ENCODE peak calls at places on chromosomes 3 and 15, in six cellular contexts. Q is cardiac muscle cell, G is nephron progenitor cell, B is GM06990, C is vagina, L is sigmoid colon. V is an unnamed sample.

GRCh38 chr3:22245122-22245521 is 494.1 kb upstream of the ZNF385D start:
- DNase-seq in Q (peak), L (no peak), B (no peak), C (no peak), G (no peak), V (peak)

GRCh38 chr3:63872135-63872924 is 8.7 kb downstream of the ATXN7 start:
- DNase-seq in C (no peak), B (no peak), G (no peak), L (no peak), Q (peak), V (peak)

GRCh38 chr3:112757197-112757596 is 89.5 kb downstream of the CD200R1L start:
- DNase-seq in Q (no peak), C (no peak), B (no peak), G (no peak), L (no peak), V (no peak)

GRCh38 chr3:155308831-155309230 is 15.3 kb upstream of the STRIT1 start:
- DNase-seq in G (no peak), C (no peak), B (no peak), Q (peak), L (no peak), V (no peak)

GRCh38 chr3:70899816-70900215 is 587.4 kb upstream of the MDFIC2 start:
- DNase-seq in G (no peak), L (no peak), Q (no peak), C (no peak), B (no peak), V (no peak)

GRCh38 chr3:132352556-132353143 is 35.4 kb downstream of the ACP3 start:
- DNase-seq in B (peak), Q (peak), C (no peak), L (peak), G (peak), V (peak)

GRCh38 chr3:25099662-25100061 is 328.4 kb upstream of the RARB start:
- DNase-seq in Q (no peak), C (no peak), G (no peak), B (no peak), L (no peak), V (no peak)

GRCh38 chr3:89145995-89146394 is 38.6 kb downstream of the EPHA3 start:
- DNase-seq in L (no peak), B (no peak), G (no peak), Q (peak), C (no peak), V (no peak)

GRCh38 chr3:54356299-54357037 is 234.1 kb downstream of the CACNA2D3 start:
- DNase-seq in Q (peak), B (no peak), G (no peak), L (no peak), C (no peak), V (no peak)

GRCh38 chr3:157786216-157786615 is 283.0 kb upstream of the VEPH1 start:
- DNase-seq in G (no peak), Q (peak), L (no peak), B (no peak), C (no peak), V (peak)

GRCh38 chr3:43998374-43998840 is 243.3 kb upstream of the TOPAZ1 start:
- DNase-seq in Q (no peak), L (no peak), G (peak), B (no peak), C (no peak), V (no peak)

GRCh38 chr15:31158858-31159569 is 57.5 kb upstream of the TRPM1 start:
- DNase-seq in Q (no peak), L (no peak), C (no peak), G (no peak), B (no peak), V (no peak)

GRCh38 chr3:43093974-43094373 is 11.9 kb downstream of the POMGNT2 start:
- DNase-seq in Q (no peak), B (no peak), G (no peak), L (no peak), C (no peak), V (no peak)

GRCh38 chr3:193768069-193768391 is 175.0 kb downstream of the OPA1 start:
- DNase-seq in G (no peak), C (no peak), L (peak), Q (peak), B (no peak), V (no peak)

GRCh38 chr15:70236306-70237103 is 138.8 kb upstream of the TLE3 start:
- DNase-seq in C (no peak), B (no peak), G (no peak), Q (peak), L (peak), V (peak)

GRCh38 chr15:26451995-26452394 is 320.9 kb downstream of the GABRB3 start:
- DNase-seq in B (no peak), Q (no peak), G (no peak), L (no peak), C (no peak), V (no peak)

GRCh38 chr3:13598926-13599886 is 50.3 kb downstream of the FBLN2 start:
- DNase-seq in Q (peak), G (no peak), C (no peak), L (peak), B (no peak), V (no peak)

GRCh38 chr15:35393403-35393802 is 152.6 kb downstream of the DPH6 start:
- DNase-seq in C (no peak), G (no peak), Q (no peak), L (no peak), B (no peak), V (peak)

GRCh38 chr3:16897254-16897926 is 12.6 kb downstream of the PLCL2 start:
- DNase-seq in C (no peak), G (peak), L (no peak), B (peak), Q (no peak), V (peak)

GRCh38 chr3:118842147-118842863 is 192.3 kb downstream of the IGSF11 start:
- DNase-seq in Q (peak), B (no peak), C (no peak), L (no peak), G (no peak), V (no peak)

GRCh38 chr15:89494941-89495637 is 1.3 kb downstream of the RHCG start:
- DNase-seq in L (peak), C (peak), B (no peak), G (peak), Q (peak), V (no peak)

GRCh38 chr15:100690032-100690785 is 87.8 kb downstream of the ASB7 start:
- DNase-seq in G (no peak), B (no peak), L (no peak), C (no peak), Q (no peak), V (no peak)

GRCh38 chr15:98442901-98443300 is 205.4 kb upstream of the IGF1R start:
- DNase-seq in Q (no peak), L (no peak), B (no peak), C (no peak), G (no peak), V (no peak)

GRCh38 chr3:157436583-157437300 is at the start of gene PTX3:
- DNase-seq in G (peak), C (no peak), B (no peak), Q (peak), L (peak), V (peak)

GRCh38 chr3:120460862-120461261 is 10.1 kb upstream of the FSTL1 start:
- DNase-seq in C (peak), L (no peak), G (no peak), B (no peak), Q (no peak), V (no peak)

GRCh38 chr3:160486459-160486869 is 36.9 kb upstream of the TRIM59 start:
- DNase-seq in L (no peak), C (no peak), G (no peak), B (no peak), Q (peak), V (peak)

GRCh38 chr3:124438813-124439212 is 291.4 kb upstream of the UMPS start:
- DNase-seq in L (no peak), Q (no peak), G (no peak), C (no peak), B (no peak), V (no peak)

GRCh38 chr3:175121225-175121624 is 262.1 kb downstream of the NAALADL2 start:
- DNase-seq in G (no peak), L (no peak), B (no peak), C (no peak), Q (no peak), V (no peak)

GRCh38 chr15:39586387-39587171 is 5.7 kb downstream of the THBS1 start:
- DNase-seq in C (no peak), G (no peak), B (no peak), Q (peak), L (no peak), V (peak)

GRCh38 chr15:35089556-35089955 is 4.5 kb upstream of the NANOGP8 start:
- DNase-seq in L (no peak), Q (no peak), G (no peak), C (no peak), B (no peak), V (no peak)

GRCh38 chr15:70101459-70102113 is 3.9 kb upstream of the TLE3 start:
- DNase-seq in Q (peak), L (peak), G (peak), B (no peak), C (no peak), V (peak)

GRCh38 chr15:40978141-40978540 is 24.9 kb downstream of the CHAC1 start:
- DNase-seq in G (no peak), C (no peak), Q (no peak), L (no peak), B (no peak), V (no peak)

GRCh38 chr3:146813496-146813895 is 208.3 kb upstream of the PLSCR5 start:
- DNase-seq in B (no peak), L (no peak), G (no peak), Q (no peak), C (no peak), V (peak)

GRCh38 chr15:73293773-73294172 is 75.0 kb downstream of the HCN4 start:
- DNase-seq in L (no peak), Q (no peak), C (no peak), B (no peak), G (no peak), V (no peak)

GRCh38 chr15:100684591-100684990 is 82.2 kb downstream of the ASB7 start:
- DNase-seq in C (no peak), L (no peak), B (no peak), G (no peak), Q (no peak), V (no peak)

GRCh38 chr3:187743195-187744141 is 1.8 kb downstream of the BCL6 start:
- DNase-seq in L (peak), Q (peak), G (peak), C (no peak), B (no peak), V (peak)

GRCh38 chr3:13069495-13069894 is 3.7 kb downstream of the IQSEC1 start:
- DNase-seq in B (peak), C (no peak), L (no peak), G (no peak), Q (no peak), V (no peak)

GRCh38 chr15:40764766-40765136 is 883 bp downstream of the GCHFR start:
- DNase-seq in L (no peak), C (no peak), B (no peak), G (no peak), Q (peak), V (no peak)

GRCh38 chr3:165644331-165644730 is 192.9 kb downstream of the BCHE start:
- DNase-seq in L (no peak), G (no peak), C (no peak), B (no peak), Q (no peak), V (no peak)

GRCh38 chr3:59607628-59608027 is 557.8 kb upstream of the CFAP20DC start:
- DNase-seq in Q (peak), B (no peak), C (no peak), G (no peak), L (no peak), V (no peak)
- TF ChIP-seq CTCF in Q (no peak), B (no peak), C (no peak), G (no peak), L (no peak), V (no peak)

GRCh38 chr3:128591728-128592426 is 58.7 kb downstream of the RPN1 start:
- DNase-seq in Q (no peak), G (no peak), B (no peak), C (no peak), L (no peak), V (no peak)

GRCh38 chr3:128588147-128588546 is 62.5 kb downstream of the RPN1 start:
- DNase-seq in B (no peak), C (no peak), Q (no peak), L (no peak), G (no peak), V (no peak)

GRCh38 chr3:128592891-128593290 is 57.7 kb downstream of the RPN1 start:
- DNase-seq in C (no peak), Q (no peak), G (no peak), L (no peak), B (no peak), V (no peak)

GRCh38 chr3:128587391-128587790 is 63.2 kb downstream of the RPN1 start:
- DNase-seq in L (no peak), Q (no peak), G (no peak), C (no peak), B (no peak), V (no peak)

DNA sequence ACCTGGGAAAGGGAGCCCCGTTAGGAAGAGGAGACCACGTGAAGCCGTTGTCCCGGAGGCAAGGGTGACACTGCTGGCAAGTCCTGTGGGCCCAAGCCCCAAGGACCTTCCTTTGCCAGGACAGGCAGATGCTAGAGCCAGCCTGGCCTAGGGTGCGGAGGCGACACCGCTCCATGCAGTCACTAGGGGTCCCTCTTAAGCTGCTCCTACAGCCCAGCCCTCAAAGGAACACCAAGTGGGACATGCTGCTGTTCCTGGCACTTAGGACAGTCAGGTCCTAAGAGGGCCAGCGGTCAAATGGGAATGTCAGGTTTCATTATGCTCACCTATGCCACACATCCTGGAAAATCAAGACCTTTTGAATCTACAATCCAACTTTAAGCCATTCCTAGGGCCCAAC is 59.7 kb downstream of the RPN1 start:
- DNase-seq in G (no peak), C (no peak), B (no peak), Q (no peak), L (no peak), V (no peak)
- TF ChIP-seq CTCF in G (peak), C (no peak), B (peak), Q (peak), L (no peak), V (peak)

GRCh38 chr3:140276698-140277097 is 341.7 kb downstream of the CLSTN2 start:
- DNase-seq in G (no peak), C (no peak), Q (peak), B (no peak), L (no peak), V (no peak)
- TF ChIP-seq CTCF in G (peak), C (no peak), Q (peak), B (peak), L (no peak), V (no peak)

GRCh38 chr3:170111147-170111771 is 70.3 kb downstream of the PHC3 start:
- DNase-seq in B (no peak), L (no peak), G (no peak), Q (no peak), C (no peak), V (no peak)

GRCh38 chr3:170117134-170117533 is 64.4 kb downstream of the PHC3 start:
- DNase-seq in Q (peak), B (no peak), C (no peak), L (no peak), G (no peak), V (peak)
- TF ChIP-seq CTCF in Q (peak), B (no peak), C (no peak), L (no peak), G (peak), V (peak)

GRCh38 chr3:99388736-99389135 is 249.7 kb upstream of the COL8A1 start:
- DNase-seq in L (no peak), Q (no peak), B (no peak), G (no peak), C (no peak), V (no peak)
- TF ChIP-seq CTCF in L (no peak), Q (no peak), B (no peak), G (no peak), C (no peak), V (no peak)

GRCh38 chr15:64961013-64961412 is 28.7 kb downstream of the SPG21 start:
- DNase-seq in Q (no peak), B (no peak), L (no peak), G (no peak), C (no peak), V (no peak)
- TF ChIP-seq CTCF in Q (no peak), B (no peak), L (no peak), G (no peak), C (no peak), V (peak)

V was measured in HFFc6.